ENCODE peak calls at places on chromosomes 3 and 15, in six cellular contexts. L, P, N, E, D and G are unnamed samples.

GRCh38 chr15:73388256-73388781 is 19.6 kb upstream of the HCN4 start:
- DNase-seq in L (no peak), E (no peak), D (peak), P (peak), N (no peak), G (no peak)

GRCh38 chr3:189897406-189897805 is 223.3 kb downstream of the P3H2 start:
- DNase-seq in D (no peak), P (no peak), N (no peak), E (no peak), L (no peak), G (no peak)

GRCh38 chr3:126300761-126301481 is 56.3 kb downstream of the KLF15 start:
- DNase-seq in E (no peak), P (peak), D (peak), N (no peak), L (no peak), G (no peak)

GRCh38 chr3:64047806-64048205 is 24.5 kb upstream of the PSMD6 start:
- DNase-seq in E (no peak), L (no peak), D (no peak), P (no peak), N (no peak), G (no peak)

GRCh38 chr3:196793224-196793623 is 53.6 kb downstream of the PAK2 start:
- DNase-seq in N (no peak), L (no peak), E (no peak), P (no peak), D (peak), G (no peak)

GRCh38 chr3:15440891-15441290 is 13.5 kb downstream of the EAF1 start:
- DNase-seq in L (no peak), D (peak), E (no peak), N (no peak), P (no peak), G (no peak)

GRCh38 chr3:135970500-135971116 is 5.1 kb downstream of the PPP2R3A start:
- DNase-seq in L (no peak), E (no peak), N (no peak), P (no peak), D (no peak), G (no peak)

GRCh38 chr15:64699767-64700388 is 75.5 kb downstream of the RBPMS2 start:
- DNase-seq in L (no peak), N (no peak), P (no peak), D (peak), E (no peak), G (no peak)

GRCh38 chr15:69719527-69719926 is 266.9 kb downstream of the RPLP1 start:
- DNase-seq in N (peak), E (peak), D (no peak), L (peak), P (no peak), G (no peak)

GRCh38 chr3:114673481-114673880 is 379.7 kb downstream of the TIGIT start:
- DNase-seq in E (no peak), L (no peak), P (no peak), N (no peak), D (no peak), G (no peak)

GRCh38 chr3:197029511-197030167 is at the start of gene MELTF:
- DNase-seq in L (peak), D (peak), P (no peak), N (peak), E (peak), G (peak)

GRCh38 chr3:1404270-1404669 is 311.4 kb downstream of the CNTN6 start:
- DNase-seq in P (no peak), L (no peak), D (peak), E (no peak), N (no peak), G (no peak)

GRCh38 chr15:31136016-31136415 is 34.5 kb upstream of the TRPM1 start:
- DNase-seq in D (no peak), P (no peak), E (no peak), N (no peak), L (no peak), G (no peak)

GRCh38 chr3:64166584-64167155 is 58.6 kb downstream of the PRICKLE2 start:
- DNase-seq in N (no peak), E (no peak), D (no peak), P (no peak), L (no peak), G (no peak)